ENCODE peak calls at places on chromosomes 11 and 22, in four cellular contexts. One of them, this sample, is unnamed.

GRCh38 chr11:116683982-116684381 is 88.8 kb downstream of the BUD13 start:
- DNase-seq in Calu3: no peak
- DNase-seq in stimulated activated CD4-positive, alpha-beta T cell treated with anti-CD3 and anti-CD28 coated beads, Interleukin-2, amount 100 ng/mL, for 24 hours: no peak
- DNase-seq in upper lobe of right lung: no peak
- DNase-seq in this sample: no peak

GRCh38 chr22:23182289-23183106 is 2.2 kb downstream of the BCR start:
- DNase-seq in Calu3: peak; percentile 34
- DNase-seq in stimulated activated CD4-positive, alpha-beta T cell treated with anti-CD3 and anti-CD28 coated beads, Interleukin-2, amount 100 ng/mL, for 24 hours: peak; percentile 75
- DNase-seq in upper lobe of right lung: no peak
- DNase-seq in this sample: peak; percentile 67

GRCh38 chr22:19674129-19674928 is 40.0 kb upstream of the SEPTIN5 start:
- DNase-seq in Calu3: no peak
- DNase-seq in stimulated activated CD4-positive, alpha-beta T cell treated with anti-CD3 and anti-CD28 coated beads, Interleukin-2, amount 100 ng/mL, for 24 hours: no peak
- DNase-seq in upper lobe of right lung: no peak
- DNase-seq in this sample: no peak

GRCh38 chr22:39959640-39960447 is at the start of gene TMA7B:
- DNase-seq in Calu3: peak; percentile 34
- DNase-seq in stimulated activated CD4-positive, alpha-beta T cell treated with anti-CD3 and anti-CD28 coated beads, Interleukin-2, amount 100 ng/mL, for 24 hours: no peak
- DNase-seq in upper lobe of right lung: no peak
- DNase-seq in this sample: no peak

GRCh38 chr11:21426931-21427330 is 757.5 kb downstream of the NELL1 start:
- DNase-seq in Calu3: no peak
- DNase-seq in stimulated activated CD4-positive, alpha-beta T cell treated with anti-CD3 and anti-CD28 coated beads, Interleukin-2, amount 100 ng/mL, for 24 hours: no peak
- DNase-seq in upper lobe of right lung: no peak
- DNase-seq in this sample: no peak

GRCh38 chr11:109303342-109303741 is 118.6 kb upstream of the C11orf87 start:
- DNase-seq in Calu3: no peak
- DNase-seq in stimulated activated CD4-positive, alpha-beta T cell treated with anti-CD3 and anti-CD28 coated beads, Interleukin-2, amount 100 ng/mL, for 24 hours: no peak
- DNase-seq in upper lobe of right lung: no peak
- DNase-seq in this sample: no peak

GRCh38 chr11:78160557-78160956 is 21.1 kb upstream of the ALG8 start:
- DNase-seq in Calu3: no peak
- DNase-seq in stimulated activated CD4-positive, alpha-beta T cell treated with anti-CD3 and anti-CD28 coated beads, Interleukin-2, amount 100 ng/mL, for 24 hours: no peak
- DNase-seq in upper lobe of right lung: no peak
- DNase-seq in this sample: no peak

GRCh38 chr11:68996376-68997123 is 15.8 kb upstream of the MRGPRD start:
- DNase-seq in Calu3: no peak
- DNase-seq in stimulated activated CD4-positive, alpha-beta T cell treated with anti-CD3 and anti-CD28 coated beads, Interleukin-2, amount 100 ng/mL, for 24 hours: no peak
- DNase-seq in upper lobe of right lung: peak; percentile 55
- DNase-seq in this sample: no peak

GRCh38 chr22:49576241-49577141 is 251.2 kb downstream of the BRD1 start:
- DNase-seq in Calu3: no peak
- DNase-seq in stimulated activated CD4-positive, alpha-beta T cell treated with anti-CD3 and anti-CD28 coated beads, Interleukin-2, amount 100 ng/mL, for 24 hours: no peak
- DNase-seq in upper lobe of right lung: no peak
- DNase-seq in this sample: no peak

GRCh38 chr11:128544625-128545024 is 42.7 kb downstream of the ETS1 start:
- DNase-seq in Calu3: no peak
- DNase-seq in stimulated activated CD4-positive, alpha-beta T cell treated with anti-CD3 and anti-CD28 coated beads, Interleukin-2, amount 100 ng/mL, for 24 hours: no peak
- DNase-seq in upper lobe of right lung: no peak
- DNase-seq in this sample: no peak

This sample was measured in activated T-cell treated with anti-CD3 and anti-CD28 coated beads for 48 hours.